ENCODE peak calls at places on chromosomes 16 and 17, in five cellular contexts. U is tibial artery, X is pancreas, V is SJSA1, Y is GM23248. F is an unnamed sample.

GRCh38 chr17:38320482-38320881 is 23.3 kb downstream of the GPR179 start:
- DNase-seq in U (no peak), X (no peak), V (no peak), Y (no peak), F (no peak)

GRCh38 chr17:12745481-12745880 is 43.8 kb upstream of the ARHGAP44 start:
- DNase-seq in U (no peak), X (no peak), V (no peak), Y (no peak), F (no peak)

GRCh38 chr17:19645608-19646250 is 2.8 kb upstream of the ALDH3A2 start:
- DNase-seq in U (peak; percentile 29), X (no peak), V (no peak), Y (peak; percentile 28), F (no peak)

GRCh38 chr17:29569245-29569950 is 897 bp downstream of the TP53I13 start:
- DNase-seq in U (no peak), X (peak; percentile 47), V (no peak), Y (peak; percentile 80), F (no peak)

GRCh38 chr17:1464186-1464585 is 8.2 kb upstream of the CRK start:
- DNase-seq in U (no peak), X (no peak), V (no peak), Y (no peak), F (no peak)

GRCh38 chr17:39218906-39219305 is 6.8 kb downstream of the STAC2 start:
- DNase-seq in U (no peak), X (peak; percentile 30), V (no peak), Y (no peak), F (no peak)

GRCh38 chr17:78325076-78325712 is 34.7 kb downstream of the SOCS3 start:
- DNase-seq in U (peak; percentile 74), X (no peak), V (peak; percentile 65), Y (peak; percentile 91), F (no peak)

GRCh38 chr16:87791295-87792204 is 25.8 kb upstream of the KLHDC4 start:
- DNase-seq in U (no peak), X (no peak), V (no peak), Y (no peak), F (peak; percentile 60)

GRCh38 chr17:32120086-32120485 is 22.2 kb upstream of the RHOT1 start:
- DNase-seq in U (no peak), X (no peak), V (no peak), Y (no peak), F (no peak)

GRCh38 chr17:50482516-50482915 is 3.9 kb downstream of the RSAD1 start:
- DNase-seq in U (peak; percentile 99), X (peak; percentile 96), V (peak; percentile 84), Y (peak; percentile 99), F (peak; percentile 82)

GRCh38 chr17:78132086-78132676 is 1.6 kb downstream of the TMC8 start:
- DNase-seq in U (no peak), X (peak; percentile 59), V (no peak), Y (no peak), F (no peak)

DNA sequence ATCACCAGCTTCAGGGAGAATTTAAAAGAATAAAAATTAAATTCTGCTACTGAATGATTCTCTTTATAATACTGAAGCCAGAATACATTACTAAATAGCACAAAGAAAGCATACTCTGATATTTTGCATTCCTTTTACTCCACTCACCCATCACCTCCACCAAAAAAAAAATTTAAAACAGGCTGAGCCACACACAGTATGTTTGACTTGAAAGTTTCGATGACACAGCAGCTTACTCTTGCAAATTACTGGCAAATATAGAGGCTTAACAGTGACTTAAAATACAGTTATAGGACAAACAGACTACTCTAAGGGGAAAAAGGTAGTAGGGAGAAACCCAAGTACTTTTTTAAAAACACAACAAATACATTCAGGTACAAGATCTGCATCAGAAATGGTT is 39.2 kb downstream of the GPATCH8 start:
- DNase-seq in U (no peak), X (no peak), V (peak; percentile 42), Y (peak; percentile 62), F (no peak)
- H3K27ac ChIP-seq in U (no peak overlapping the region), X (no peak overlapping the region), V (peak overlapping the region; percentile 12), Y (peak overlapping the region; percentile 54), F (no peak overlapping the region)

GRCh38 chr16:57315401-57315800 is 30.9 kb upstream of the PLLP start:
- DNase-seq in U (no peak), X (no peak), V (peak; percentile 56), Y (no peak), F (no peak)

GRCh38 chr16:57314161-57314785 is 29.8 kb upstream of the PLLP start:
- DNase-seq in U (no peak), X (no peak), V (no peak), Y (no peak), F (no peak)

GRCh38 chr16:57318240-57318970 is 33.9 kb upstream of the PLLP start:
- DNase-seq in U (no peak), X (no peak), V (peak; percentile 80), Y (no peak), F (no peak)

GRCh38 chr16:57313509-57313908 is 29.0 kb upstream of the PLLP start:
- DNase-seq in U (no peak), X (no peak), V (no peak), Y (no peak), F (no peak)

GRCh38 chr16:57316390-57317017 is 32.0 kb upstream of the PLLP start:
- DNase-seq in U (peak; percentile 71), X (no peak), V (peak; percentile 84), Y (peak; percentile 94), F (no peak)
- H3K27ac ChIP-seq in U (peak overlapping the region; percentile 87), X (peak overlapping the region; percentile 51), V (peak overlapping the region; percentile 78), Y (peak overlapping the region; percentile 67), F (no peak overlapping the region)

DNA sequence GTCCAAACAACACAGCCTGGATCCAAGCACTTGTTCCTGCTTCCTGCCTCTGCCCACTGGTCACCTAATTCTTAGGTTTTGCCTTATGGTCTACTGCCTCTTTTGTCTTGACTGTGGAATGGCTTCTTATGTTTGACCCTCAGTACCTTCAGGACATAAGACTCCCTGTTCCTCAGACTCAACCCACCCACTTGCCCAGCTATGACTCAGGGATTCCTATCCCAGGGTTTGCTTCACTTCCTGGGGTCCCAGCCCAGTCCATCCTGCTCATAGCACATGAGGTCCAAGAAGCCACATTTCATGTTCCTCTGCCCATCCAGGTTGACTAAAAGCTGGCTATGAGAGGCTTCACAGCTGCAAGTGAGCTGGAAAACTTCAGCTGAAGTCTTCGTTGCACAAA is 320.9 kb upstream of the CDH5 start:
- DNase-seq in U (no peak), X (no peak), V (no peak), Y (peak; percentile 54), F (no peak)
- H3K27ac ChIP-seq in U (no peak overlapping the region), X (no peak overlapping the region), V (no peak overlapping the region), Y (no peak overlapping the region), F (no peak overlapping the region)

GRCh38 chr16:19754644-19755036 is 36.6 kb downstream of the IQCK start:
- DNase-seq in U (no peak), X (no peak), V (no peak), Y (no peak), F (no peak)

GRCh38 chr16:19757026-19757425 is 39.0 kb downstream of the IQCK start:
- DNase-seq in U (no peak), X (no peak), V (peak; percentile 38), Y (peak; percentile 23), F (no peak)

GRCh38 chr16:19757762-19758595 is 39.9 kb downstream of the IQCK start:
- DNase-seq in U (no peak), X (no peak), V (peak; percentile 41), Y (no peak), F (no peak)

GRCh38 chr16:19753815-19754643 is 36.0 kb downstream of the IQCK start:
- DNase-seq in U (no peak), X (no peak), V (peak; percentile 86), Y (peak; percentile 47), F (no peak)

DNA sequence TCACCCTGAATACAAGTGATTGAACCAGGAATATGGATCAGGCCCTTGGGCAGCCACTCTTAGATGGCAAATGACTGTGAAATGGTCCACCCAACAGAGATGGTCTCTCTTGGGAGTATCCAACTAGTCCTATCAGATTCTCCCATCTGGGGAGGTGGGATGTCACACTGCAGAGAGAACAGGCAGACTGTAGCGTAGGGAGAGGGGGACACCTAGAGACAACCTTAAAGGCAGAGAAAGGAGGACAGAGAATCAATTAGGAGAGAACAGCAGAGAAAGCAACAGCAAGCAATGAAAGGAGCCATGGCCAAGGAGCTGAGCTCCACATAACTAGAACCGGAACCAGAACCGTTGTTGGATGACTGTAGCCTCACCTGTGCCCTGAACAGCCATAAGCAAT is 37.2 kb downstream of the IQCK start:
- DNase-seq in U (no peak), X (no peak), V (no peak), Y (no peak), F (no peak)
- H3K27ac ChIP-seq in U (no peak overlapping the region), X (peak overlapping the region; percentile 82), V (peak overlapping the region; percentile 83), Y (no peak overlapping the region), F (peak overlapping the region; percentile 95)

DNA sequence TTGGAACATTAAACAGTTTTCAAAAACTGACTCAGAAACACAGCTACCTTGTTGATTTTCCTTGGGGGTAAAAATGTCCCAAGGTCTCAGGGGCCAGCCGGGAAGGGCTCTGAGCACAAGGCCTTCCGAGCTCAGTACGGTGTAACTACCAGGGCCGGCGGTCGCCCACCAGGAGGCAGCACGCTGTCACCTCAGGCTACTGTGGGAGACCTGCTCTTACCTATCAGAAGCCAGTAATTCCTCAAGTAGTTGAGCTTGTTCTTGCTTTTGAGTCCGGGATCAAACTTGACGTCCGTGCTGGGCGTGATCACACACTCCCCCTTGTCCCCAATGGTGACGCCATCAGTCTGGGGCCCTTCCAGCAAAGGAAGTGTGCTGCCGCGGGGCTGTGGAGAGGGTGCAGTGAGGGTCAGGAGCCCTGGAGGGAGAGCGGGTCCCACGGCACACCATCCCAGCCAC is 43.4 kb upstream of the ICAM2 start:
- DNase-seq in U (peak; percentile 47), X (peak; percentile 85), V (no peak), Y (peak; percentile 24), F (no peak)
- H3K27ac ChIP-seq in U (no peak overlapping the region), X (peak overlapping the region; percentile 66), V (no peak overlapping the region), Y (no peak overlapping the region), F (no peak overlapping the region)

GRCh38 chr16:20767577-20767976 is 3.8 kb downstream of the ACSM3 start:
- DNase-seq in U (no peak), X (no peak), V (no peak), Y (no peak), F (no peak)
- H3K27ac ChIP-seq in U (no peak overlapping the region), X (no peak overlapping the region), V (no peak overlapping the region), Y (no peak overlapping the region), F (no peak overlapping the region)

GRCh38 chr16:75322706-75323105 is 71.3 kb upstream of the BCAR1 start:
- DNase-seq in U (no peak), X (no peak), V (peak; percentile 18), Y (peak; percentile 68), F (no peak)

GRCh38 chr16:75320435-75320834 is 69.0 kb upstream of the BCAR1 start:
- DNase-seq in U (no peak), X (no peak), V (no peak), Y (peak; percentile 46), F (no peak)

GRCh38 chr16:75317101-75317522 is 65.7 kb upstream of the BCAR1 start:
- DNase-seq in U (no peak), X (no peak), V (no peak), Y (peak; percentile 42), F (no peak)

GRCh38 chr16:75318737-75319136 is 67.3 kb upstream of the BCAR1 start:
- DNase-seq in U (no peak), X (no peak), V (no peak), Y (no peak), F (no peak)

GRCh38 chr16:75319513-75320401 is 68.3 kb upstream of the BCAR1 start:
- DNase-seq in U (no peak), X (no peak), V (peak; percentile 96), Y (peak; percentile 93), F (no peak)
- H3K27ac ChIP-seq in U (no peak overlapping the region), X (no peak overlapping the region), V (peak overlapping the region; percentile 97), Y (peak overlapping the region; percentile 99), F (peak overlapping the region; percentile 6)

GRCh38 chr16:48611329-48612137 is 1.6 kb upstream of the N4BP1 start:
- DNase-seq in U (no peak), X (no peak), V (no peak), Y (no peak), F (no peak)
- H3K27ac ChIP-seq in U (no peak overlapping the region), X (peak overlapping the region; percentile 55), V (no peak overlapping the region), Y (no peak overlapping the region), F (no peak overlapping the region)